ENCODE peak calls at places on chromosome 20, in six cellular contexts. K, Z, M, U, B and R are unnamed samples.

GRCh38 chr20:35604444-35604750 is 11.2 kb upstream of the SPAG4 start:
- DNase-seq in M (no peak), K (no peak), Z (peak; percentile 70), U (peak; percentile 59), B (no peak), R (no peak)

GRCh38 chr20:13464702-13465101 is 174.0 kb downstream of the TASP1 start:
- DNase-seq in U (no peak), M (no peak), Z (no peak), B (no peak), K (no peak), R (no peak)

GRCh38 chr20:10040070-10040970 is 5.5 kb downstream of the ANKEF1 start:
- DNase-seq in Z (peak; percentile 80), K (no peak), B (no peak), M (no peak), U (no peak), R (no peak)

GRCh38 chr20:20021835-20022234 is 4.7 kb downstream of the NAA20 start:
- DNase-seq in B (no peak), M (no peak), U (no peak), Z (no peak), K (no peak), R (no peak)

GRCh38 chr20:34165246-34165645 is 53.2 kb upstream of the EIF2S2 start:
- DNase-seq in M (no peak), B (no peak), Z (no peak), K (no peak), U (no peak), R (no peak)

GRCh38 chr20:57985278-57985677 is 243.2 kb downstream of the ANKRD60 start:
- DNase-seq in U (no peak), Z (no peak), B (no peak), K (no peak), M (no peak), R (no peak)

GRCh38 chr20:2706688-2707352 is 14.2 kb downstream of the EBF4 start:
- DNase-seq in M (no peak), U (no peak), Z (no peak), B (no peak), K (no peak), R (no peak)

GRCh38 chr20:46348972-46349741 is 40.9 kb upstream of the CDH22 start:
- DNase-seq in K (peak; percentile 62), B (no peak), U (peak; percentile 81), M (no peak), Z (peak; percentile 46), R (peak; percentile 71)

GRCh38 chr20:5887386-5887785 is 62.9 kb downstream of the TRMT6 start:
- DNase-seq in M (no peak), K (no peak), B (no peak), Z (no peak), U (no peak), R (no peak)

GRCh38 chr20:34987288-34988175 is 31.9 kb downstream of the MYH7B start:
- DNase-seq in K (no peak), Z (no peak), U (no peak), M (no peak), B (no peak), R (no peak)

GRCh38 chr20:58850693-58851174 is at the start of gene GNAS-AS1:
- DNase-seq in B (peak; percentile 76), K (peak; percentile 81), M (peak; percentile 53), U (peak; percentile 76), Z (no peak), R (peak; percentile 81)

GRCh38 chr20:46964299-46965123 is 69.9 kb downstream of the EYA2 start:
- DNase-seq in U (no peak), M (no peak), B (no peak), K (no peak), Z (no peak), R (no peak)

GRCh38 chr20:15900443-15900842 is 672.8 kb downstream of the KIF16B start:
- DNase-seq in Z (no peak), B (no peak), K (no peak), U (no peak), M (no peak), R (no peak)

GRCh38 chr20:41259309-41259708 is 58.2 kb downstream of the ZHX3 start:
- DNase-seq in M (no peak), B (no peak), U (no peak), K (no peak), Z (no peak), R (no peak)

GRCh38 chr20:3696200-3696599 is 14.4 kb upstream of the ADAM33 start:
- DNase-seq in B (no peak), Z (no peak), K (no peak), U (peak; percentile 35), M (no peak), R (no peak)

GRCh38 chr20:607476-607875 is 2.6 kb downstream of the TCF15 start:
- DNase-seq in Z (no peak), B (no peak), K (no peak), U (no peak), M (no peak), R (no peak)
- TF ChIP-seq POLR2AphosphoS5 in Z (no peak), B (no peak), K (no peak), U (no peak), M (no peak), R (no peak)

GRCh38 chr20:37243076-37243936 is 18.3 kb downstream of the GHRH start:
- DNase-seq in M (no peak), Z (no peak), B (no peak), K (no peak), U (no peak), R (no peak)
- TF ChIP-seq TAF1 in M (no peak), Z (no peak), B (no peak), K (no peak), U (no peak), R (no peak)

DNA sequence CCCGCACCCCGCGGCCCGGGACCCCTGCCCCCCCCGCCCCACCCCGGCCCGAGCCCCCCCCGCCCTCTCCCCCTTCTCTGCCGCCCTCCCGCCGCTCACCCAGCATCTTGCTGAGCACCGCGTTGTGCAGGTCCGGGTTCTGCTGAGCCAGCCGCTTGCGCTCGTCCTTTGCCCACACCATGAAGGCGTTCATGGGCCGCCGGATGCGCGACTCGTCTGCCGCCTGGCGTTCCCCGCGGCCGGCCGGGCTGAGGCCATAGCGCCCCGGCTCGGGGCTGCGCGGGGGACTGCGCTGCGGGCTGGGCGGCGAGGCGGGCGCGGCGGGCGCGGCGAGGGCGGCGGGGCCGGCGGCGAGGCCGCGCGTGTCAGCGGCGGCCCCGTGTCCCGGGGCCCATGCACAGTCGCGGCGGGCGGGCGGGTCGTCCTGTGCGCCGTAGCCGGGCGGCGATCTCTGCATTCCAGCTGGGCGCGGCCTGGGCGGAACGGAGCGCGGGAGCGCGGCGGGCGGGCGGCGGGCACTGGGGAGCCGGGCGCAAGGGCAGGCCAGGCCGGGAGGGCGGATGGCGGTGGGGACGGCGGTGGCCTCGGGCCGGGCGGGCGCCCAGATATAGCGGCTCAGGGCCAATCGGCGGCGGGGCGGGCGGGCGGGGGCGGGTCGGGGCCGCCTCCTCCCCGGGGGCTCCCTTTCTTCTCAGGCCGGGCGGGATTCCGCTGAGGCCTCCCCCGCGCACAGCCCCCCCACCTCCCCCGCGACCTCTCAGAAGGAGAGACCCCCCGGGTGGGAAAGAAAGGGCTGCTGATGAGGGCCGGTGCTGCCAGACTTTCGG is at the start of gene SOX18:
- DNase-seq in U (peak; percentile 84), K (no peak), B (no peak), Z (no peak), M (no peak), R (no peak)
- TF ChIP-seq POLR2A in U (no peak), K (no peak), B (no peak), Z (no peak), M (peak; percentile 25), R (no peak)

DNA sequence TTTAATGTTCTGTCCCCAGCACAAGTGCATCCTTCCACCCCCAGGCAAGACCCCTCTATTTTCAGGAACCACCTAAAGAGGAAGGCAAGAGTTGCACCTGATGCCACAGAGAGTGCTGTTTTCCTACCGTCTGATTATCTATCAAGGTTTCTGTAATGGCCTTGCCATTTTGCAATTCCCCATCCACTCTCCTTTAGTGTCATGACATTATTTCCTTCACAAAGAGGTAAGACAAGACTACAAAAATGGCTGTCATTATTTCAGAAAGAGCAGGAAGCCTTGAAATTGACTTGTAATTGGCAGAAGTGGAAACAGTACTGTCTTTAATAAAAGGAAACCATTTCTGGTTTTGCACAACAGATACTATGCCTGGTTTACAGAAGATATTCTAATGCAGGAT is 426.7 kb downstream of the PTPRT start:
- DNase-seq in M (no peak), B (no peak), U (no peak), K (no peak), Z (no peak), R (no peak)
- TF ChIP-seq POLR2AphosphoS5 in M (no peak), B (no peak), U (no peak), K (no peak), Z (no peak), R (no peak)